ENCODE peak calls at places on chromosome 16, in six cellular contexts. I is PC-3, E is GM23248, W is OCI-LY7, B is thoracic aorta, C is lower lobe of right lung. H is an unnamed sample.

GRCh38 chr16:80973991-80974390 is 32.7 kb downstream of the CMC2 start:
- DNase-seq in I (peak; percentile 32), E (peak; percentile 25), W (no peak), B (no peak), C (no peak), H (no peak)

GRCh38 chr16:30356401-30357084 is 1.4 kb upstream of the CD2BP2 start:
- DNase-seq in I (no peak), E (peak; percentile 14), W (peak; percentile 23), B (no peak), C (peak; percentile 45), H (peak; percentile 79)

GRCh38 chr16:35208001-35208935 is 1748.9 kb downstream of the TP53TG3F start:
- DNase-seq in I (no peak), E (no peak), W (no peak), B (no peak), C (no peak), H (peak; percentile 68)

GRCh38 chr16:65099607-65100006 is 22.3 kb downstream of the CDH11 start:
- DNase-seq in I (no peak), E (no peak), W (no peak), B (no peak), C (no peak), H (no peak)

GRCh38 chr16:57824880-57825279 is 22.6 kb upstream of the KIFC3 start:
- DNase-seq in I (peak; percentile 65), E (no peak), W (no peak), B (no peak), C (peak; percentile 84), H (peak; percentile 48)

GRCh38 chr16:56675685-56676210 is 6.1 kb downstream of the MT1H start:
- DNase-seq in I (no peak), E (no peak), W (no peak), B (no peak), C (no peak), H (no peak)

GRCh38 chr16:79997257-79997656 is 396.7 kb upstream of the MAF start:
- DNase-seq in I (no peak), E (peak; percentile 52), W (peak; percentile 10), B (no peak), C (no peak), H (no peak)

GRCh38 chr16:79146-80054 is 1.4 kb downstream of the MPG start:
- DNase-seq in I (no peak), E (peak; percentile 62), W (no peak), B (no peak), C (no peak), H (no peak)

GRCh38 chr16:86138121-86138944 is 239.4 kb downstream of the IRF8 start:
- DNase-seq in I (no peak), E (no peak), W (no peak), B (no peak), C (no peak), H (no peak)

GRCh38 chr16:66344533-66345145 is 21.9 kb upstream of the CDH5 start:
- DNase-seq in I (peak; percentile 55), E (peak; percentile 73), W (peak; percentile 55), B (no peak), C (no peak), H (peak; percentile 19)

GRCh38 chr16:88385112-88385594 is 2.4 kb downstream of the ZNF469 start:
- DNase-seq in I (no peak), E (no peak), W (no peak), B (no peak), C (no peak), H (no peak)

GRCh38 chr16:82192665-82193064 is 22.6 kb upstream of the MPHOSPH6 start:
- DNase-seq in I (peak; percentile 71), E (peak; percentile 87), W (peak; percentile 26), B (no peak), C (no peak), H (no peak)

GRCh38 chr16:70738083-70738977 is 52.5 kb upstream of the MTSS2 start:
- DNase-seq in I (peak; percentile 46), E (peak; percentile 88), W (peak; percentile 26), B (no peak), C (peak; percentile 77), H (no peak)

GRCh38 chr16:81694494-81695285 is 84.4 kb upstream of the PLCG2 start:
- DNase-seq in I (no peak), E (no peak), W (no peak), B (no peak), C (no peak), H (no peak)

DNA sequence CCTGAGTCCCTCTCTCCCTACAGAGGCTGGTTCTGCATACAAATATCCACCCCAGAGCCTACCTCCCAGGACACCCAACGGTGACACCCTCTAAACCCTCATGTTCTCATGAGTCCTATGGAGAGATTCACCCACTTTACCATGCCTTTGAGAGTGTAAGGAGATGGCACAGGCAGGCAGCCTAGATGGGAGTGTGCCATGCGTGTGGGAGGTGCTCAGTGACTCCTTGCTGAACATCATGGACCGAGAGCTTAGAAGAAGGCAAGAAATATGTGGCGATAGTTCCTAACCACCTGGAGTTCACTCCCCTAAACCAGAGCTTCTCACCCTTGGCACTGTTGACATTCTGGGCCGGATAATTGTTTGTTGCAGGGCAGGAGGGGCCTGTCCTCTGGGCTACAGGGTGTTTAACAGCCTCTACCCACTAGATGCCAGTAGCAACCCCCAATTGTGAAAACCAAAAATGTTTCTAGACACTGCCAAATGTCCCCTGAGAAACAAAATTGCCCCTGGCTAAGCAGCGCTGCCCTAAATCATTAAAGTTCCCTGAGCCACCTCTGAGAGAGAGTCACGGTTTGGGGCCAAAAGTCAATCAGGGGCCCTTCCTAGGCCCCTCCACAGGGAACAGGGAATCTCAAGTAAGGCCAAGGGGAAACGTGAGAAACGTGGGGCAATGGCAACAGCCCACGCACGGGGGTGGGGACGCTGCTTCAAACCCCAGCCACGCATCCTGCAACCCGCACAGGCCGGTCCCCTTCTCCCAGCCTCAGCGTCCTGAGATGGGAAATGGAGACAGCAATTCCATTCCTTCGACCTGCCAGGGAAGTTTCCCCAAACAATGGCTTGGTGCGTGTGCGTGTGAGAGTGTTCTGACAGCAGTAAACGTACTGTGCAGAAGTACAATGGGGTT is 66.8 kb downstream of the C16orf78 start:
- DNase-seq in I (no peak), E (no peak), W (peak; percentile 71), B (no peak), C (no peak), H (peak; percentile 66)
- H3K27ac ChIP-seq in I (no peak overlapping the region), E (no peak overlapping the region), W (peak overlapping the region; percentile 81), B (no peak overlapping the region), C (no peak overlapping the region), H (no peak overlapping the region)

GRCh38 chr16:1613240-1613639 is 1.1 kb downstream of the CRAMP1 start:
- DNase-seq in I (peak; percentile 6), E (peak; percentile 51), W (peak; percentile 41), B (no peak), C (no peak), H (no peak)
- H3K27ac ChIP-seq in I (no peak overlapping the region), E (peak overlapping the region; percentile 64), W (peak overlapping the region; percentile 36), B (peak overlapping the region; percentile 79), C (no peak overlapping the region), H (peak overlapping the region; percentile 84)

DNA sequence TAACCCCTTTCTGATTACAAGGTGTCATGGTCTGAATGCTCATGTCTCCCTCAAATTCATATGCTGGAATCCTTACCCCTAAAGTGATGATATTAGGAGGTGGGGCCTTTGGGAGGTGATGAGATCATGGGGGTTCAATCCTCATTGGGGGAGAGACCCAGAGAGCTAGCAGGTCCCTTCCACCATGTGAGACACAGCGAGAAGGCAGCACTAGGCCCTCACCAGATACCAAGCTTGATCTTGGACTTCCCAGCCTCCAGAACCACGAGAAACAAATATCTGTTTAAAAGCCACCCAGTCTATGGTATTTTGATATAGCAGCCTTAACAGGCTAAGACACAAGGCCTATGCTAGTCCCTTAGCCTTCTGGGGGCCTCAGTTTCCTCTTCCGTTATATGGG is 45.9 kb downstream of the MYH11 start:
- DNase-seq in I (no peak), E (no peak), W (no peak), B (no peak), C (no peak), H (no peak)
- H3K27ac ChIP-seq in I (no peak overlapping the region), E (no peak overlapping the region), W (no peak overlapping the region), B (peak overlapping the region; percentile 91), C (no peak overlapping the region), H (peak overlapping the region; percentile 28)

GRCh38 chr16:89412811-89413210 is 77.5 kb downstream of the ANKRD11 start:
- DNase-seq in I (no peak), E (no peak), W (no peak), B (no peak), C (no peak), H (no peak)
- H3K27ac ChIP-seq in I (no peak overlapping the region), E (no peak overlapping the region), W (no peak overlapping the region), B (no peak overlapping the region), C (no peak overlapping the region), H (no peak overlapping the region)